ENCODE peak calls at places on chromosomes 16 and 17, in eight cellular contexts. D is activated naive CD8-positive, alpha-beta T cell treated with anti-CD3 and anti-CD28 coated beads for 36 hours; P is EH; B is uterus; E is CD8-positive, alpha-beta memory T cell; G is ELR; Z is nephron progenitor cell; N is T-helper 9 cell. M is an unnamed sample.

GRCh38 chr16:66427451-66427860 is 361 bp downstream of the BEAN1 start:
- DNase-seq in D (no peak), P (no peak), B (no peak), E (no peak), G (no peak), Z (no peak), N (no peak), M (no peak)

GRCh38 chr16:11603331-11603750 is 16.6 kb upstream of the LITAF start:
- DNase-seq in D (no peak), P (no peak), B (no peak), E (no peak), G (no peak), Z (no peak), N (no peak), M (no peak)

GRCh38 chr16:2148714-2149629 is 547 bp downstream of the RAB26 start:
- DNase-seq in D (peak; percentile 60), P (peak; percentile 32), B (no peak), E (no peak), G (peak; percentile 59), Z (no peak), N (peak; percentile 26), M (no peak)

GRCh38 chr17:56488800-56489199 is 104.7 kb upstream of the NOG start:
- DNase-seq in D (no peak), P (no peak), B (no peak), E (no peak), G (no peak), Z (no peak), N (no peak), M (no peak)

GRCh38 chr16:31127182-31127581 is 8.3 kb downstream of the PRSS8 start:
- DNase-seq in D (no peak), P (no peak), B (no peak), E (no peak), G (no peak), Z (no peak), N (no peak), M (no peak)

GRCh38 chr16:29894352-29894751 is 5.0 kb downstream of the SEZ6L2 start:
- DNase-seq in D (no peak), P (no peak), B (no peak), E (no peak), G (no peak), Z (no peak), N (no peak), M (no peak)

GRCh38 chr16:50381679-50382440 is 13.1 kb upstream of the BRD7 start:
- DNase-seq in D (no peak), P (no peak), B (no peak), E (no peak), G (peak; percentile 43), Z (no peak), N (no peak), M (no peak)

GRCh38 chr17:34485999-34486398 is 93.4 kb upstream of the TMEM132E start:
- DNase-seq in D (no peak), P (no peak), B (no peak), E (no peak), G (no peak), Z (no peak), N (no peak), M (no peak)

GRCh38 chr16:87487361-87487924 is 5.4 kb downstream of the ZCCHC14 start:
- DNase-seq in D (peak; percentile 34), P (peak; percentile 26), B (no peak), E (no peak), G (no peak), Z (no peak), N (peak; percentile 13), M (peak; percentile 43)

GRCh38 chr16:77238593-77238992 is 39.4 kb downstream of the SYCE1L start:
- DNase-seq in D (no peak), P (no peak), B (no peak), E (no peak), G (no peak), Z (no peak), N (no peak), M (no peak)

GRCh38 chr16:79076039-79076767 is 524.3 kb downstream of the MAF start:
- DNase-seq in D (peak; percentile 37), P (no peak), B (no peak), E (no peak), G (no peak), Z (no peak), N (no peak), M (no peak)

GRCh38 chr16:81238296-81239011 is at the start of gene BCO1:
- DNase-seq in D (no peak), P (peak; percentile 62), B (peak; percentile 31), E (no peak), G (peak; percentile 71), Z (no peak), N (no peak), M (peak; percentile 6)

GRCh38 chr16:56401482-56401881 is 23.9 kb downstream of the AMFR start:
- DNase-seq in D (no peak), P (no peak), B (no peak), E (no peak), G (peak; percentile 30), Z (no peak), N (no peak), M (no peak)

GRCh38 chr17:40035162-40035559 is 19.0 kb downstream of the MED24 start:
- DNase-seq in D (no peak), P (peak; percentile 46), B (no peak), E (no peak), G (peak; percentile 62), Z (peak; percentile 74), N (no peak), M (no peak)

GRCh38 chr16:2015117-2015946 is 4.3 kb upstream of the NPW start:
- DNase-seq in D (no peak), P (peak; percentile 38), B (no peak), E (no peak), G (peak; percentile 28), Z (no peak), N (no peak), M (no peak)

GRCh38 chr16:87335306-87335967 is 18.2 kb upstream of the C16orf95 start:
- DNase-seq in D (no peak), P (no peak), B (no peak), E (no peak), G (no peak), Z (no peak), N (no peak), M (no peak)

GRCh38 chr16:65116818-65117430 is 4.9 kb downstream of the CDH11 start:
- DNase-seq in D (no peak), P (peak; percentile 60), B (no peak), E (no peak), G (no peak), Z (no peak), N (no peak), M (no peak)

GRCh38 chr16:24540575-24541240 is 1.3 kb downstream of the RBBP6 start:
- DNase-seq in D (no peak), P (peak; percentile 47), B (no peak), E (no peak), G (peak; percentile 54), Z (no peak), N (no peak), M (no peak)

GRCh38 chr17:17151962-17152361 is 54.2 kb downstream of the PLD6 start:
- DNase-seq in D (no peak), P (peak; percentile 98), B (peak; percentile 74), E (no peak), G (peak; percentile 97), Z (no peak), N (no peak), M (no peak)

GRCh38 chr16:47815655-47816054 is 340.1 kb downstream of the ABCC12 start:
- DNase-seq in D (no peak), P (peak; percentile 40), B (no peak), E (no peak), G (no peak), Z (no peak), N (no peak), M (no peak)

GRCh38 chr17:11935734-11936406 is 61.4 kb downstream of the ZNF18 start:
- DNase-seq in D (peak; percentile 18), P (peak; percentile 22), B (no peak), E (no peak), G (peak; percentile 58), Z (peak; percentile 79), N (no peak), M (peak; percentile 31)

GRCh38 chr16:57185446-57185944 is 344 bp downstream of the PSME3IP1 start:
- DNase-seq in D (no peak), P (peak; percentile 73), B (peak; percentile 70), E (peak; percentile 60), G (peak; percentile 88), Z (peak; percentile 38), N (no peak), M (no peak)

GRCh38 chr16:52586159-52586558 is 39.2 kb upstream of the TOX3 start:
- DNase-seq in D (no peak), P (no peak), B (no peak), E (no peak), G (no peak), Z (no peak), N (no peak), M (no peak)

GRCh38 chr16:53768593-53768992 is 64.6 kb downstream of the FTO start:
- DNase-seq in D (no peak), P (peak; percentile 97), B (no peak), E (no peak), G (peak; percentile 89), Z (no peak), N (no peak), M (no peak)